ENCODE peak calls at places on chromosomes 1 and 21, in four cellular contexts. Q is activated CD4-positive, alpha-beta T cell treated with anti-CD3 and anti-CD28 coated beads, Interleukin-2, amount 50 U/mL, for 24 hours; O is amygdala; Y is GM12865. P is an unnamed sample.

GRCh38 chr1:18973446-18973955 is 17.0 kb upstream of the IFFO2 start:
- DNase-seq in Q (no peak), O (no peak), Y (no peak), P (no peak)

GRCh38 chr1:9653195-9653782 is 1.8 kb downstream of the PIK3CD start:
- DNase-seq in Q (no peak), O (no peak), Y (peak), P (no peak)

GRCh38 chr1:221392453-221392852 is 349.4 kb downstream of the DUSP10 start:
- DNase-seq in Q (no peak), O (no peak), Y (no peak), P (no peak)

GRCh38 chr1:87084247-87084836 is 169.9 kb downstream of the HS2ST1 start:
- DNase-seq in Q (no peak), O (no peak), Y (peak), P (no peak)

GRCh38 chr21:36576441-36576840 is 96.5 kb upstream of the CLDN14 start:
- DNase-seq in Q (no peak), O (no peak), Y (no peak), P (no peak)

GRCh38 chr1:244349103-244349531 is 102.6 kb downstream of the ADSS2 start:
- DNase-seq in Q (no peak), O (no peak), Y (no peak), P (no peak)

GRCh38 chr1:159960721-159961381 is 6.8 kb upstream of the SLAMF9 start:
- DNase-seq in Q (no peak), O (no peak), Y (no peak), P (no peak)

GRCh38 chr1:208917719-208918118 is 665.8 kb upstream of the CAMK1G start:
- DNase-seq in Q (no peak), O (no peak), Y (no peak), P (no peak)

GRCh38 chr1:110927484-110928075 is 36.1 kb downstream of the LRIF1 start:
- DNase-seq in Q (no peak), O (no peak), Y (no peak), P (no peak)

GRCh38 chr1:152457071-152457470 is 43.0 kb upstream of the CRNN start:
- DNase-seq in Q (no peak), O (no peak), Y (no peak), P (no peak)

GRCh38 chr21:46088189-46088588 is 9.7 kb upstream of the COL6A2 start:
- DNase-seq in Q (no peak), O (no peak), Y (no peak), P (no peak)

GRCh38 chr1:18939398-18940302 is 16.8 kb downstream of the IFFO2 start:
- DNase-seq in Q (no peak), O (no peak), Y (no peak), P (no peak)

GRCh38 chr21:33949516-33950424 is 34.2 kb upstream of the ATP5PO start:
- DNase-seq in Q (peak), O (no peak), Y (peak), P (no peak)

GRCh38 chr1:23448846-23449245 is 24.3 kb upstream of the TCEA3 start:
- DNase-seq in Q (no peak), O (no peak), Y (no peak), P (no peak)

GRCh38 chr1:20058531-20058930 is 11.5 kb upstream of the PLA2G5 start:
- DNase-seq in Q (peak), O (no peak), Y (peak), P (no peak)

GRCh38 chr1:79105499-79105898 is 99.0 kb upstream of the ADGRL4 start:
- DNase-seq in Q (no peak), O (no peak), Y (no peak), P (no peak)

GRCh38 chr1:88791192-88791591 is 100.2 kb downstream of the GTF2B start:
- DNase-seq in Q (no peak), O (no peak), Y (no peak), P (no peak)

GRCh38 chr1:189220750-189221149 is 1256.9 kb downstream of the BRINP3 start:
- DNase-seq in Q (no peak), O (no peak), Y (no peak), P (no peak)

GRCh38 chr1:172932981-172933380 is 117.8 kb downstream of the TNFSF18 start:
- DNase-seq in Q (no peak), O (no peak), Y (no peak), P (no peak)

GRCh38 chr1:155083865-155084721 is 5.5 kb downstream of the EFNA3 start:
- DNase-seq in Q (no peak), O (peak), Y (peak), P (no peak)

GRCh38 chr1:208509072-208509471 is 264.9 kb upstream of the PLXNA2 start:
- DNase-seq in Q (no peak), O (no peak), Y (no peak), P (no peak)

GRCh38 chr1:150813028-150813707 is 5.1 kb upstream of the CTSK start:
- DNase-seq in Q (no peak), O (no peak), Y (peak), P (peak)

GRCh38 chr1:155210304-155210703 is 1.8 kb downstream of the MTX1 start:
- DNase-seq in Q (no peak), O (no peak), Y (no peak), P (no peak)

GRCh38 chr1:94527447-94528031 is 14.0 kb downstream of the F3 start:
- DNase-seq in Q (no peak), O (no peak), Y (no peak), P (no peak)